ENCODE peak calls at places on chromosomes 6 and 20, in four cellular contexts. One of them, this sample, is unnamed. For H3K36me3, the result is how much of the 10 kb centered on the place peaks cover.

GRCh38 chr6:107666084-107666981 is 157.8 kb downstream of the SCML4 start:
- DNase-seq in GM23248: no peak
- DNase-seq in HCT116: no peak
- DNase-seq in neural progenitor cell: no peak
- DNase-seq in this sample: peak

GRCh38 chr20:39349240-39349639 is 387.1 kb downstream of the DHX35 start:
- DNase-seq in HCT116: no peak
- DNase-seq in neural progenitor cell: no peak
- DNase-seq in GM23248: no peak
- DNase-seq in this sample: no peak

GRCh38 chr6:82521369-82521768 is 157.8 kb downstream of the TPBG start:
- DNase-seq in HCT116: no peak
- DNase-seq in GM23248: no peak
- DNase-seq in neural progenitor cell: no peak
- DNase-seq in this sample: no peak

GRCh38 chr6:98308564-98308963 is 525.8 kb upstream of the POU3F2 start:
- DNase-seq in HCT116: no peak
- DNase-seq in neural progenitor cell: no peak
- DNase-seq in GM23248: no peak
- DNase-seq in this sample: no peak

GRCh38 chr6:92341224-92341623 is 1078.1 kb downstream of the EPHA7 start:
- DNase-seq in GM23248: no peak
- DNase-seq in HCT116: no peak
- DNase-seq in neural progenitor cell: no peak
- DNase-seq in this sample: no peak

GRCh38 chr6:4128072-4128471 is 7.3 kb downstream of the ECI2 start:
- DNase-seq in HCT116: no peak
- DNase-seq in GM23248: no peak
- DNase-seq in neural progenitor cell: no peak
- DNase-seq in this sample: no peak

GRCh38 chr20:38937978-38938473 is 11.8 kb downstream of the FAM83D start:
- DNase-seq in GM23248: no peak
- DNase-seq in HCT116: no peak
- DNase-seq in neural progenitor cell: no peak
- DNase-seq in this sample: no peak

GRCh38 chr6:17530321-17530835 is 69.7 kb upstream of the FAM8A1 start:
- DNase-seq in HCT116: no peak
- DNase-seq in GM23248: no peak
- DNase-seq in neural progenitor cell: no peak
- DNase-seq in this sample: no peak

GRCh38 chr6:122751291-122751690 is 28.2 kb upstream of the FABP7 start:
- DNase-seq in GM23248: no peak
- DNase-seq in HCT116: no peak
- DNase-seq in neural progenitor cell: no peak
- DNase-seq in this sample: no peak

GRCh38 chr6:75412937-75413662 is 80.5 kb downstream of the FILIP1 start:
- DNase-seq in HCT116: no peak
- DNase-seq in GM23248: no peak
- DNase-seq in neural progenitor cell: no peak
- DNase-seq in this sample: no peak

GRCh38 chr6:142942805-142943227 is 2.2 kb downstream of the HIVEP2 start:
- DNase-seq in GM23248: peak
- DNase-seq in HCT116: no peak
- DNase-seq in neural progenitor cell: no peak
- DNase-seq in this sample: peak

GRCh38 chr6:20399518-20399917 is 2.2 kb upstream of the E2F3 start:
- DNase-seq in HCT116: no peak
- DNase-seq in GM23248: no peak
- DNase-seq in neural progenitor cell: no peak
- DNase-seq in this sample: no peak

GRCh38 chr6:14053776-14054175 is 63.8 kb upstream of the CD83 start:
- DNase-seq in HCT116: no peak
- DNase-seq in neural progenitor cell: no peak
- DNase-seq in GM23248: peak
- DNase-seq in this sample: no peak

GRCh38 chr20:23062632-23063031 is 13.2 kb upstream of the THBD start:
- DNase-seq in HCT116: no peak
- DNase-seq in neural progenitor cell: no peak
- DNase-seq in GM23248: no peak
- DNase-seq in this sample: no peak

GRCh38 chr6:14235653-14236356 is 118.2 kb downstream of the CD83 start:
- DNase-seq in neural progenitor cell: no peak
- DNase-seq in HCT116: no peak
- DNase-seq in GM23248: no peak
- DNase-seq in this sample: no peak

GRCh38 chr6:106158816-106159215 is 72.7 kb downstream of the PRDM1 start:
- DNase-seq in HCT116: no peak
- DNase-seq in GM23248: peak
- DNase-seq in neural progenitor cell: no peak
- DNase-seq in this sample: no peak

GRCh38 chr6:17525637-17526036 is 74.5 kb upstream of the FAM8A1 start:
- DNase-seq in neural progenitor cell: no peak
- DNase-seq in GM23248: peak
- DNase-seq in HCT116: no peak
- DNase-seq in this sample: no peak

GRCh38 chr6:87848616-87849015 is 146.6 kb upstream of the AKIRIN2 start:
- DNase-seq in HCT116: no peak
- DNase-seq in GM23248: no peak
- DNase-seq in neural progenitor cell: no peak
- DNase-seq in this sample: peak

GRCh38 chr6:40755046-40755681 is 168.0 kb upstream of the LRFN2 start:
- DNase-seq in neural progenitor cell: peak
- DNase-seq in HCT116: no peak
- DNase-seq in GM23248: peak
- DNase-seq in this sample: peak

GRCh38 chr20:53872081-53872541 is 198.3 kb downstream of the BCAS1 start:
- DNase-seq in neural progenitor cell: no peak
- DNase-seq in GM23248: peak
- DNase-seq in HCT116: no peak
- DNase-seq in this sample: no peak

GRCh38 chr6:28769626-28770402 is 154.0 kb downstream of the TRIM27 start:
- DNase-seq in neural progenitor cell: peak
- DNase-seq in GM23248: peak
- DNase-seq in HCT116: no peak
- DNase-seq in this sample: peak

GRCh38 chr6:140542858-140543257 is 1168.4 kb upstream of the CITED2 start:
- DNase-seq in HCT116: no peak
- DNase-seq in GM23248: no peak
- DNase-seq in neural progenitor cell: no peak
- DNase-seq in this sample: no peak

GRCh38 chr6:42200035-42200434 is 5.3 kb upstream of the GUCA1B start:
- DNase-seq in GM23248: peak
- DNase-seq in HCT116: no peak
- DNase-seq in neural progenitor cell: no peak
- DNase-seq in this sample: peak

GRCh38 chr6:170034294-170034693 is 256.6 kb downstream of the DLL1 start:
- DNase-seq in HCT116: no peak
- DNase-seq in GM23248: no peak
- DNase-seq in neural progenitor cell: no peak
- DNase-seq in this sample: no peak

GRCh38 chr6:14320342-14320741 is 202.8 kb downstream of the CD83 start:
- DNase-seq in neural progenitor cell: no peak
- DNase-seq in HCT116: no peak
- DNase-seq in GM23248: no peak
- DNase-seq in this sample: no peak

GRCh38 chr6:6004147-6004995 is 2.4 kb downstream of the NRN1 start:
- DNase-seq in GM23248: peak
- DNase-seq in neural progenitor cell: peak
- DNase-seq in HCT116: no peak
- DNase-seq in this sample: no peak

GRCh38 chr20:19922716-19923115 is 94.4 kb upstream of the NAA20 start:
- DNase-seq in HCT116: no peak
- DNase-seq in GM23248: no peak
- DNase-seq in neural progenitor cell: no peak
- DNase-seq in this sample: no peak

GRCh38 chr20:36439040-36439730 is 102.1 kb upstream of the MYL9 start:
- DNase-seq in HCT116: peak
- DNase-seq in neural progenitor cell: peak
- DNase-seq in GM23248: peak
- DNase-seq in this sample: peak

GRCh38 chr6:140779341-140779740 is 1353.4 kb upstream of the GJE1 start:
- DNase-seq in HCT116: no peak
- DNase-seq in GM23248: peak
- DNase-seq in neural progenitor cell: no peak
- DNase-seq in this sample: no peak

GRCh38 chr6:41578714-41579610 is 32.8 kb downstream of the FOXP4 start:
- DNase-seq in neural progenitor cell: peak
- DNase-seq in GM23248: no peak
- DNase-seq in HCT116: no peak
- DNase-seq in this sample: no peak

GRCh38 chr6:43334466-43335095 is 26.0 kb upstream of the CRIP3 start:
- DNase-seq in neural progenitor cell: peak
- DNase-seq in HCT116: peak
- DNase-seq in GM23248: peak
- DNase-seq in this sample: peak

GRCh38 chr20:32325706-32326506 is 32.2 kb upstream of the ASXL1 start:
- DNase-seq in HCT116: peak
- DNase-seq in GM23248: peak
- DNase-seq in neural progenitor cell: no peak
- DNase-seq in this sample: peak

GRCh38 chr6:108027594-108027993 is 46.9 kb downstream of the OSTM1 start:
- DNase-seq in neural progenitor cell: no peak
- DNase-seq in GM23248: peak
- DNase-seq in HCT116: peak
- DNase-seq in this sample: no peak

GRCh38 chr6:44264154-44265002 is 973 bp downstream of the NFKBIE start:
- DNase-seq in GM23248: peak
- DNase-seq in neural progenitor cell: no peak
- DNase-seq in HCT116: no peak
- DNase-seq in this sample: no peak

DNA sequence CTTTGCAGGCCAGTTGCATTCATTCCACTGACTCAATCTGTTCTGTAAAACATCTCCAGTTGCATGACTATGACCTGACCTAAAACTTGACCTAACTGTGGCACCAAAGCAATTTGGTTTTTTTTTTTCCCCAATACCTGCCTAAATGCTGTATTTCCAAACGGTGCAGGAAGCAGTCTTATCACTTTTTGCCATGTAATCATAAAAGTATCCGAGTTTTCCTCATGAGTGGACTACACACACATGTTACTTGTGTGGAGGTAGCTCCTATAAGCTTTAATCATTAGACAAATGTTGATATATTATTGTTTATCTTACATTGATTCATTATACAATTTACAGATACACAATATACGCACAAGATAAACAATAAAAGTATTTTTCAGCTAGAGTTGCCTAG is 373.7 kb downstream of the BTBD3 start:
- DNase-seq in HCT116: no peak
- DNase-seq in neural progenitor cell: no peak
- DNase-seq in GM23248: no peak
- DNase-seq in this sample: no peak
- H3K36me3 ChIP-seq in HCT116: under half
- H3K36me3 ChIP-seq in neural progenitor cell: under half
- H3K36me3 ChIP-seq in GM23248: under half
- H3K36me3 ChIP-seq in this sample: under half

DNA sequence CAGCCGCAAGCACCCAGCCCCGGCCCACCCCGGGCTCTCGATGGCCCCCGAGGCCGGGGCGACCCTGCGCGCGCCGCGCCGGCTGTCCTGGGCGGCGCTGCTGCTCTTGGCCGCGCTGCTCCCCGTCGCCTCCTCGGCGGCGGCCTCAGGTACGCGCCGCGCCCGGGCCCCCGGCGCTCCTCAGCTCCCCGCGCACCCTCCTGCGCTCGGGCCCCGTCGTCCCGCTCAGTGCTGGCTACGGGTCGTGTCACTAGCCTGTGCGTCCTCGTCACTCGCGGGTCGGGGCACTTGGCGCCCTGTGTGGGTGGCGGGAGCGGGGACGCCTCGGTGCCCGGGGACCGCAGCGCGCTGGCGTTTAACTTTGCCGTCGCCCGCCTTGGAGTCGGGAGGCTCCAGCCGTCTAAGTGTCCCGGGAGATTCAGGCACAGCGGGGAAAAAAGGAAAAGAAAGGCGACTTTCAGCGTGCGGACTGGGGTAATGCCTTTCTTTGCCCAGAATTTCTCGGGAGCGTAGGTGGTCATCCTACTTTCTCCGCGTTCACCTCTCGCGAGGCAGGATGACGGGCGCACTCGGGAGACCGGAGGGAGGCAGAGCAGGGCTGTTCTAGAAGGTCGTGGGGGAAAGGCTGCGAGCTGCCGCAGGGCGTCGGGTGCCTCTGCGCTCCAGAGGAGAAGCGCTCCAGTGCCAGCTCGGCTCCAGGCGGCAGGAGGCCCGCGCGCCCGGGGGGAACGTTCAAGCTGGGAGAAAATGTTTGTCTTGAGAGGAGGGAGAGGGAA is 545 bp downstream of the FNDC1 start:
- DNase-seq in HCT116: no peak
- DNase-seq in neural progenitor cell: peak
- DNase-seq in GM23248: peak
- DNase-seq in this sample: peak
- TF ChIP-seq EZH2 in HCT116: no peak
- TF ChIP-seq EZH2 in neural progenitor cell: peak
- TF ChIP-seq EZH2 in GM23248: no peak
- TF ChIP-seq EZH2 in this sample: peak

GRCh38 chr20:17601957-17602356 is 32.1 kb downstream of the DSTN start:
- DNase-seq in neural progenitor cell: no peak
- DNase-seq in GM23248: no peak
- DNase-seq in HCT116: no peak
- DNase-seq in this sample: no peak

GRCh38 chr20:17598013-17598550 is 28.2 kb downstream of the DSTN start:
- DNase-seq in neural progenitor cell: no peak
- DNase-seq in GM23248: no peak
- DNase-seq in HCT116: no peak
- DNase-seq in this sample: no peak

GRCh38 chr20:17606001-17606400 is 36.1 kb downstream of the DSTN start:
- DNase-seq in HCT116: no peak
- DNase-seq in neural progenitor cell: no peak
- DNase-seq in GM23248: no peak
- DNase-seq in this sample: no peak

GRCh38 chr20:17605131-17605660 is 35.3 kb downstream of the DSTN start:
- DNase-seq in GM23248: no peak
- DNase-seq in neural progenitor cell: no peak
- DNase-seq in HCT116: no peak
- DNase-seq in this sample: no peak

GRCh38 chr20:17602493-17602892 is 32.6 kb downstream of the DSTN start:
- DNase-seq in GM23248: no peak
- DNase-seq in neural progenitor cell: no peak
- DNase-seq in HCT116: no peak
- DNase-seq in this sample: no peak
- H3K36me3 ChIP-seq in GM23248: under half
- H3K36me3 ChIP-seq in neural progenitor cell: under half
- H3K36me3 ChIP-seq in HCT116: under half
- H3K36me3 ChIP-seq in this sample: under half

GRCh38 chr6:125749112-125749863 is at the start of gene HEY2:
- DNase-seq in neural progenitor cell: peak
- DNase-seq in HCT116: peak
- DNase-seq in GM23248: peak
- DNase-seq in this sample: peak

GRCh38 chr6:125747589-125748533 is 1.6 kb upstream of the HEY2 start:
- DNase-seq in HCT116: no peak
- DNase-seq in GM23248: peak
- DNase-seq in neural progenitor cell: peak
- DNase-seq in this sample: peak

GRCh38 chr6:125749864-125750691 is 646 bp downstream of the HEY2 start:
- DNase-seq in HCT116: no peak
- DNase-seq in GM23248: no peak
- DNase-seq in neural progenitor cell: peak
- DNase-seq in this sample: no peak

GRCh38 chr6:125746731-125747588 is 2.5 kb upstream of the HEY2 start:
- DNase-seq in neural progenitor cell: peak
- DNase-seq in HCT116: no peak
- DNase-seq in GM23248: peak
- DNase-seq in this sample: peak

GRCh38 chr6:125748534-125749111 is 809 bp upstream of the HEY2 start:
- DNase-seq in neural progenitor cell: peak
- DNase-seq in GM23248: peak
- DNase-seq in HCT116: no peak
- DNase-seq in this sample: no peak
- TF ChIP-seq EZH2 in neural progenitor cell: no peak
- TF ChIP-seq EZH2 in GM23248: peak
- TF ChIP-seq EZH2 in HCT116: no peak
- TF ChIP-seq EZH2 in this sample: no peak

This sample was measured in hepatocyte.